ENCODE peak calls at places on chromosomes 16 and 17, in four cellular contexts. Y, R, K and M are unnamed samples.

GRCh38 chr17:83005639-83006038 is 73.8 kb upstream of the METRNL start:
- DNase-seq in R (no peak), K (no peak), Y (no peak), M (no peak)

GRCh38 chr16:50473375-50473945 is 74.7 kb upstream of the NKD1 start:
- DNase-seq in R (no peak), Y (no peak), K (no peak), M (no peak)

GRCh38 chr16:84735846-84736586 is 36.2 kb downstream of the USP10 start:
- DNase-seq in R (peak), Y (no peak), K (peak), M (no peak)

GRCh38 chr16:52785653-52786052 is 238.7 kb upstream of the TOX3 start:
- DNase-seq in K (no peak), R (no peak), Y (no peak), M (no peak)

GRCh38 chr17:53630638-53631037 is 192.1 kb upstream of the KIF2B start:
- DNase-seq in R (no peak), Y (no peak), K (no peak), M (no peak)

GRCh38 chr17:14871921-14872320 is 393.2 kb downstream of the PMP22 start:
- DNase-seq in Y (no peak), K (no peak), R (no peak), M (no peak)

GRCh38 chr16:8959921-8960787 is 3.6 kb downstream of the USP7 start:
- DNase-seq in K (no peak), R (peak), Y (no peak), M (peak)

GRCh38 chr16:23107878-23108277 is 41.4 kb downstream of the USP31 start:
- DNase-seq in K (no peak), Y (no peak), R (no peak), M (no peak)

GRCh38 chr16:68406458-68407041 is 41.8 kb downstream of the SMPD3 start:
- DNase-seq in R (no peak), K (peak), Y (no peak), M (no peak)

GRCh38 chr17:56866076-56866475 is 32.1 kb downstream of the DGKE start:
- DNase-seq in R (no peak), Y (no peak), K (no peak), M (no peak)

GRCh38 chr17:80158846-80159245 is 11.0 kb upstream of the CARD14 start:
- DNase-seq in Y (no peak), K (no peak), R (no peak), M (no peak)

GRCh38 chr17:62809656-62810055 is 1.5 kb upstream of the MARCHF10 start:
- DNase-seq in K (no peak), R (no peak), Y (no peak), M (no peak)

GRCh38 chr16:69747115-69747514 is 7.6 kb downstream of the NOB1 start:
- DNase-seq in K (no peak), Y (no peak), R (no peak), M (no peak)

GRCh38 chr17:76267051-76267576 is 2.0 kb downstream of the UBALD2 start:
- DNase-seq in R (no peak), K (no peak), Y (no peak), M (no peak)

GRCh38 chr16:1884889-1885288 is 12.9 kb upstream of the MEIOB start:
- DNase-seq in R (no peak), K (no peak), Y (no peak), M (no peak)

GRCh38 chr17:62631936-62632924 is 4.8 kb downstream of the MRC2 start:
- DNase-seq in Y (no peak), R (no peak), K (no peak), M (no peak)

GRCh38 chr17:74780443-74781238 is 4.5 kb upstream of the NAT9 start:
- DNase-seq in Y (no peak), K (no peak), R (peak), M (no peak)

GRCh38 chr17:74892974-74893911 is at the start of gene FADS6:
- DNase-seq in K (no peak), R (peak), Y (peak), M (no peak)

GRCh38 chr16:48210747-48211146 is 33.4 kb upstream of the LONP2 start:
- DNase-seq in Y (no peak), R (no peak), K (no peak), M (no peak)

GRCh38 chr16:8966781-8967436 is 3.2 kb upstream of the USP7 start:
- DNase-seq in K (no peak), Y (no peak), R (no peak), M (no peak)

GRCh38 chr17:20999841-21000532 is 42.8 kb downstream of the USP22 start:
- DNase-seq in Y (no peak), K (no peak), R (no peak), M (no peak)

GRCh38 chr16:74623214-74623842 is 16.4 kb upstream of the GLG1 start:
- DNase-seq in R (peak), K (peak), Y (no peak), M (no peak)

GRCh38 chr17:19724501-19725420 is 8.4 kb upstream of the SLC47A2 start:
- DNase-seq in K (no peak), R (peak), Y (peak), M (no peak)

GRCh38 chr16:16994831-16995230 is 475.9 kb downstream of the XYLT1 start:
- DNase-seq in R (no peak), K (no peak), Y (no peak), M (no peak)

GRCh38 chr16:9154576-9155410 is 63.3 kb downstream of the HAPSTR1 start:
- DNase-seq in R (no peak), Y (peak), K (no peak), M (peak)

GRCh38 chr16:66950437-66950836 is 10.6 kb upstream of the CES3 start:
- DNase-seq in R (no peak), Y (no peak), K (no peak), M (no peak)

GRCh38 chr17:55783684-55784245 is 32.9 kb downstream of the PCTP start:
- DNase-seq in R (no peak), Y (no peak), K (no peak), M (no peak)